ENCODE peak calls at places on chromosomes 13 and 19, in eight cellular contexts. One of them, this sample, is unnamed.

GRCh38 chr19:12792048-12792852 is 964 bp downstream of the JUNB start:
- DNase-seq in IMR-90: peak
- DNase-seq in breast epithelium: peak
- DNase-seq in sigmoid colon: peak
- DNase-seq in transverse colon: peak
- DNase-seq in testis: peak
- DNase-seq in ovary: peak
- DNase-seq in body of pancreas: peak
- DNase-seq in this sample: peak

GRCh38 chr13:99265823-99266426 is 7.7 kb upstream of the GPR18 start:
- DNase-seq in breast epithelium: no peak
- DNase-seq in ovary: no peak
- DNase-seq in IMR-90: peak
- DNase-seq in transverse colon: no peak
- DNase-seq in sigmoid colon: no peak
- DNase-seq in body of pancreas: no peak
- DNase-seq in testis: no peak
- DNase-seq in this sample: peak

GRCh38 chr19:16139752-16140151 is 3.7 kb upstream of the HSH2D start:
- DNase-seq in body of pancreas: no peak
- DNase-seq in testis: no peak
- DNase-seq in ovary: no peak
- DNase-seq in IMR-90: no peak
- DNase-seq in transverse colon: peak
- DNase-seq in sigmoid colon: no peak
- DNase-seq in breast epithelium: no peak
- DNase-seq in this sample: no peak

GRCh38 chr19:472005-472858 is 11.4 kb upstream of the SHC2 start:
- DNase-seq in testis: no peak
- DNase-seq in transverse colon: no peak
- DNase-seq in IMR-90: no peak
- DNase-seq in body of pancreas: no peak
- DNase-seq in sigmoid colon: no peak
- DNase-seq in breast epithelium: no peak
- DNase-seq in ovary: no peak
- DNase-seq in this sample: no peak

GRCh38 chr13:48642061-48642460 is 11.7 kb upstream of the CYSLTR2 start:
- DNase-seq in transverse colon: no peak
- DNase-seq in ovary: no peak
- DNase-seq in testis: no peak
- DNase-seq in body of pancreas: no peak
- DNase-seq in sigmoid colon: no peak
- DNase-seq in breast epithelium: no peak
- DNase-seq in IMR-90: no peak
- DNase-seq in this sample: no peak

GRCh38 chr19:4115818-4116385 is 8.0 kb downstream of the MAP2K2 start:
- DNase-seq in body of pancreas: no peak
- DNase-seq in transverse colon: no peak
- DNase-seq in ovary: no peak
- DNase-seq in breast epithelium: no peak
- DNase-seq in sigmoid colon: no peak
- DNase-seq in testis: no peak
- DNase-seq in IMR-90: no peak
- DNase-seq in this sample: no peak

GRCh38 chr13:20387441-20387971 is 138.2 kb downstream of the CRYL1 start:
- DNase-seq in testis: no peak
- DNase-seq in body of pancreas: no peak
- DNase-seq in transverse colon: no peak
- DNase-seq in sigmoid colon: no peak
- DNase-seq in ovary: no peak
- DNase-seq in breast epithelium: no peak
- DNase-seq in IMR-90: peak
- DNase-seq in this sample: no peak

GRCh38 chr19:50231821-50232220 is 28.4 kb downstream of the MYH14 start:
- DNase-seq in sigmoid colon: no peak
- DNase-seq in transverse colon: no peak
- DNase-seq in breast epithelium: no peak
- DNase-seq in body of pancreas: no peak
- DNase-seq in ovary: no peak
- DNase-seq in IMR-90: no peak
- DNase-seq in testis: no peak
- DNase-seq in this sample: no peak

GRCh38 chr19:39987167-39987566 is 9.7 kb upstream of the ZNF546 start:
- DNase-seq in body of pancreas: no peak
- DNase-seq in transverse colon: no peak
- DNase-seq in IMR-90: no peak
- DNase-seq in sigmoid colon: no peak
- DNase-seq in breast epithelium: no peak
- DNase-seq in ovary: no peak
- DNase-seq in testis: no peak
- DNase-seq in this sample: no peak

GRCh38 chr13:47188802-47189201 is 291.9 kb upstream of the HTR2A start:
- DNase-seq in body of pancreas: no peak
- DNase-seq in testis: no peak
- DNase-seq in breast epithelium: no peak
- DNase-seq in transverse colon: no peak
- DNase-seq in ovary: no peak
- DNase-seq in sigmoid colon: no peak
- DNase-seq in IMR-90: peak
- DNase-seq in this sample: peak

GRCh38 chr19:35353635-35354034 is 4.6 kb upstream of the FFAR3 start:
- DNase-seq in transverse colon: no peak
- DNase-seq in body of pancreas: no peak
- DNase-seq in ovary: no peak
- DNase-seq in testis: no peak
- DNase-seq in breast epithelium: no peak
- DNase-seq in IMR-90: no peak
- DNase-seq in sigmoid colon: peak
- DNase-seq in this sample: no peak

GRCh38 chr19:35352177-35352447 is 4.4 kb downstream of the FFAR1 start:
- DNase-seq in IMR-90: no peak
- DNase-seq in transverse colon: no peak
- DNase-seq in breast epithelium: no peak
- DNase-seq in sigmoid colon: peak
- DNase-seq in testis: no peak
- DNase-seq in body of pancreas: no peak
- DNase-seq in ovary: no peak
- DNase-seq in this sample: no peak

GRCh38 chr19:35351441-35352176 is 3.9 kb downstream of the FFAR1 start:
- DNase-seq in body of pancreas: no peak
- DNase-seq in ovary: peak
- DNase-seq in transverse colon: no peak
- DNase-seq in IMR-90: no peak
- DNase-seq in testis: no peak
- DNase-seq in breast epithelium: no peak
- DNase-seq in sigmoid colon: peak
- DNase-seq in this sample: no peak

GRCh38 chr19:35350591-35350990 is 2.9 kb downstream of the FFAR1 start:
- DNase-seq in body of pancreas: no peak
- DNase-seq in transverse colon: no peak
- DNase-seq in ovary: peak
- DNase-seq in sigmoid colon: peak
- DNase-seq in IMR-90: no peak
- DNase-seq in breast epithelium: no peak
- DNase-seq in testis: no peak
- DNase-seq in this sample: no peak

GRCh38 chr19:35352448-35353304 is 5.0 kb downstream of the FFAR1 start:
- DNase-seq in transverse colon: peak
- DNase-seq in testis: peak
- DNase-seq in ovary: peak
- DNase-seq in IMR-90: peak
- DNase-seq in breast epithelium: no peak
- DNase-seq in body of pancreas: peak
- DNase-seq in sigmoid colon: peak
- DNase-seq in this sample: peak
- TF ChIP-seq POLR2A in transverse colon: no peak
- TF ChIP-seq POLR2A in testis: no peak
- TF ChIP-seq POLR2A in ovary: no peak
- TF ChIP-seq POLR2A in IMR-90: no peak
- TF ChIP-seq POLR2A in breast epithelium: no peak
- TF ChIP-seq POLR2A in body of pancreas: no peak
- TF ChIP-seq POLR2A in sigmoid colon: no peak
- TF ChIP-seq POLR2A in this sample: no peak

GRCh38 chr19:17296278-17296677 is 6.9 kb downstream of the ABHD8 start:
- DNase-seq in testis: no peak
- DNase-seq in transverse colon: no peak
- DNase-seq in sigmoid colon: no peak
- DNase-seq in body of pancreas: no peak
- DNase-seq in breast epithelium: no peak
- DNase-seq in IMR-90: peak
- DNase-seq in ovary: no peak
- DNase-seq in this sample: peak

GRCh38 chr19:17294051-17294891 is 9.0 kb downstream of the ABHD8 start:
- DNase-seq in body of pancreas: no peak
- DNase-seq in ovary: no peak
- DNase-seq in breast epithelium: no peak
- DNase-seq in transverse colon: peak
- DNase-seq in IMR-90: no peak
- DNase-seq in testis: peak
- DNase-seq in sigmoid colon: no peak
- DNase-seq in this sample: peak

GRCh38 chr19:17289489-17289888 is 7.8 kb downstream of the ANKLE1 start:
- DNase-seq in sigmoid colon: peak
- DNase-seq in ovary: peak
- DNase-seq in testis: peak
- DNase-seq in IMR-90: peak
- DNase-seq in breast epithelium: no peak
- DNase-seq in body of pancreas: peak
- DNase-seq in transverse colon: peak
- DNase-seq in this sample: peak

GRCh38 chr19:17293605-17294004 is 9.6 kb downstream of the ABHD8 start:
- DNase-seq in body of pancreas: no peak
- DNase-seq in transverse colon: no peak
- DNase-seq in breast epithelium: no peak
- DNase-seq in sigmoid colon: no peak
- DNase-seq in IMR-90: no peak
- DNase-seq in testis: no peak
- DNase-seq in ovary: no peak
- DNase-seq in this sample: no peak

DNA sequence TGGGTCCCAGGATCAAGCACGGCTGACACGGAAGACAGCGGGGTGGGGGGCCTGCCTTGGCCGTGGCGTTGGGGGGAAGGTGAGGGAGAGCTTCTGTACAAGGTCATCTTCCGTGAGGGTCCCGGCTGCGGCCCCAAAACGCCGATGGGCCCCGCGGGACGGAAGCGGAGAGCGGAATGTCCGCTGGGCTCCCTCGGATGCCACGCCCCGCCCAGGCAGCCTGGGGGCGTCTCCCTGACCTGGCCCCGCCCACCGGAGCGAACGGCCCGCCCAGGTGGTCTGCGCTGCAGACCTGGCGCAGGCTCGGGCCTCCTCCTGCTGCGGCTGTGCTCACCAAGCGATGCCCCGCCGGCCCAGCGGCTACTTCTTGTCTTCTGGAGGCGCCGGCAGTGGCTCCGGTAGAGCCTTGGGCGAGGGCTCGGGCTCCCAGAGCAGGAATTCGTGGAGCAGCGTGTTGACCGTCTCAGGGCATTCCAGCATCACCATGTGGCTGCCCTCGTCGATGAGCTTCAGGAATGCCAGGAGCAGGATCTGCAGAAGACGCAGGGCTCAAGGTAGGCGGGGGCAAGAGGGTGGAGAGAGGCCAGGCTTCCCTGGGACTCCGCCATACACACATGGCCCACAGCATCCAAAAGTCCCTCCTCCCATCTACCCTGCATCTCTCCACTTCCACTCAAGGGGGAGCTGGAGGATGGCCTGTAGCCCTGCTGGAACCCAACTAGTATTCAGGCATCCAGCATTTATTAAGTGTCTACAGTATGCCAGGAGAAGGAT is 10.7 kb downstream of the ABHD8 start:
- DNase-seq in testis: peak
- DNase-seq in sigmoid colon: peak
- DNase-seq in IMR-90: peak
- DNase-seq in body of pancreas: no peak
- DNase-seq in transverse colon: peak
- DNase-seq in breast epithelium: peak
- DNase-seq in ovary: peak
- DNase-seq in this sample: peak
- TF ChIP-seq POLR2A in testis: no peak
- TF ChIP-seq POLR2A in sigmoid colon: no peak
- TF ChIP-seq POLR2A in IMR-90: no peak
- TF ChIP-seq POLR2A in body of pancreas: peak
- TF ChIP-seq POLR2A in transverse colon: peak
- TF ChIP-seq POLR2A in breast epithelium: no peak
- TF ChIP-seq POLR2A in ovary: no peak
- TF ChIP-seq POLR2A in this sample: peak

DNA sequence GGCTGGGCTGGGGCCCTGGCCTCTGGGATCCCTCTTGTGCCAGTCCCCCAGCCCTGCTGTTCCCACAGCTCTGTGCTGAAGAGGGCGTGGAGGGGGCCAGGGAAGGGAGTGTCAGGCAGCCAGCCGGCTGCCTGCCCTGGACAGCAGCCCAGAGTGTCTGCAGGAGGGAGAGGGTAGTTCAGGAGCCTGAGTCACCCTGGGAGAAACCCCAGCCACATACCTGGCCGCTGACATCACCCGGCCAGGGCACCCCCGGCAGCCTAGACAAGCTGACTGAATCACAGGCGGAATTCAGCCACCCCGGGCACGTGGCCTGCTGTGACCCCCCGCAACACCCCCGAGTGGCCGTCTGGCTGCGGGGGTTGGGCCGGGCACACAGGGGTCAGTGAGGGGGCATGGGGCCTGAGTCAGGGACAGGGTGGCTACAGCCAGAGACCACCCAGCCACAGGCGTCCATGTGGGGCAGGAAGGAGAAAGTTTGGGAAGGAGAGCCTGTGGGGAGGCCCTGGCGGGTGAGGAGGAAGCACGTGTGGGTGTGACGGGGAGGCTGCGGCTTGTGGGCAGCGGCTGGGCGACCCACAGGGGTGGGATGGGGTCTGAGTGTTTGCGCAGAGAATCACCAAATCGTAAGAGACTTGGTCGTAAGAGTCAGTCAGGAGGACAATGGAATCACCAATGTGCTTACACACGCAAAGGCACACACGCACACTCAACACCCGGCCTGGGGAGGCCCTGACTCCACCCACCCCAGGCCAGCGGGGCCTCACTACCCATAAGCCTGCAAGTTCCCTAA is 11.9 kb upstream of the FOSB start:
- DNase-seq in IMR-90: peak
- DNase-seq in body of pancreas: peak
- DNase-seq in testis: peak
- DNase-seq in sigmoid colon: peak
- DNase-seq in ovary: peak
- DNase-seq in transverse colon: peak
- DNase-seq in breast epithelium: peak
- DNase-seq in this sample: peak
- TF ChIP-seq POLR2A in IMR-90: no peak
- TF ChIP-seq POLR2A in body of pancreas: peak
- TF ChIP-seq POLR2A in testis: no peak
- TF ChIP-seq POLR2A in sigmoid colon: no peak
- TF ChIP-seq POLR2A in ovary: no peak
- TF ChIP-seq POLR2A in transverse colon: peak
- TF ChIP-seq POLR2A in breast epithelium: no peak
- TF ChIP-seq POLR2A in this sample: no peak

DNA sequence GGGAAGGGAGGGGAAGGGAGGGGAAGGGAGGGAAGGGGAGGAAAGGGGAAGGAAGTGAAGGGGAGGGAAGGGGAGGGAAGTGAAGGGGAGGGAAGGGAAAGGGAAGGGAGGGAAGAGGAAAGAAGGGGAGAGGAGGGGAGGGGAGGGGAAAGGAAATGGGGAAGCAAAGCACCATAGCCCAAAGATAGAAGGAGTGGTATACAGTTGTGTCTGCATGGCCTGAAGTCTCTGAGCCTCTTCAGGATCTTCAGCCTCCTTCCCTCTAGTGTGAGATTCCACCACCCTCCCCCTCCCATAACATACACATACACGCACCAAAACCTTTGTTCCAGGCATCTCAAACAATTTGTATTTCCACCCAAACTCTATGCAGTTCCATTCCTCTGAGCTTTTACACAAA is 96.2 kb upstream of the SERP2 start:
- DNase-seq in testis: no peak
- DNase-seq in ovary: no peak
- DNase-seq in sigmoid colon: no peak
- DNase-seq in transverse colon: no peak
- DNase-seq in body of pancreas: no peak
- DNase-seq in IMR-90: no peak
- DNase-seq in breast epithelium: no peak
- DNase-seq in this sample: no peak
- TF ChIP-seq POLR2A in testis: no peak
- TF ChIP-seq POLR2A in ovary: no peak
- TF ChIP-seq POLR2A in sigmoid colon: no peak
- TF ChIP-seq POLR2A in transverse colon: no peak
- TF ChIP-seq POLR2A in body of pancreas: no peak
- TF ChIP-seq POLR2A in IMR-90: no peak
- TF ChIP-seq POLR2A in breast epithelium: no peak
- TF ChIP-seq POLR2A in this sample: no peak